ENCODE peak calls at places on chromosomes 4 and X, in nine cellular contexts. H is endodermal cell, P is heart right ventricle, I is GM23338, U is endothelial cell of umbilical vein, E is uterus, R is tibial artery, X is cardiac muscle cell, W is pancreas. L is an unnamed sample.

GRCh38 chr4:8577972-8578371 is 2.2 kb upstream of the GPR78 start:
- DNase-seq in R (no peak), H (peak; percentile 65), W (no peak), I (no peak), U (no peak), E (no peak), P (no peak), X (no peak), L (no peak)

GRCh38 chr4:69546121-69546520 is 50.4 kb upstream of the UGT2B4 start:
- DNase-seq in R (no peak), W (no peak), X (no peak), H (no peak), E (no peak), I (no peak), U (no peak), P (no peak), L (no peak)

GRCh38 chrX:34879361-34879760 is 63.2 kb upstream of the FAM47B start:
- DNase-seq in E (no peak), R (no peak), X (no peak), U (peak; percentile 1), I (no peak), P (no peak), W (no peak), H (no peak), L (no peak)

GRCh38 chr4:149980941-149981340 is 97.3 kb upstream of the DCLK2 start:
- DNase-seq in H (peak; percentile 78), E (peak; percentile 27), U (peak; percentile 75), I (peak; percentile 59), R (peak; percentile 25), W (peak; percentile 19), P (peak; percentile 61), X (peak; percentile 61), L (no peak)

GRCh38 chrX:103678199-103678993 is 8.1 kb downstream of the MORF4L2 start:
- DNase-seq in R (no peak), U (no peak), E (no peak), X (no peak), H (no peak), P (no peak), W (no peak), I (no peak), L (no peak)

GRCh38 chrX:70016513-70016912 is 33.2 kb downstream of the AWAT2 start:
- DNase-seq in W (no peak), U (no peak), X (no peak), I (no peak), R (no peak), P (no peak), H (no peak), E (no peak), L (no peak)

GRCh38 chrX:455199-455598 is 68.5 kb upstream of the PPP2R3B start:
- DNase-seq in U (no peak), R (no peak), E (no peak), W (no peak), P (no peak), X (no peak), I (no peak), H (no peak), L (no peak)

GRCh38 chr4:88689877-88690276 is 7.8 kb downstream of the NAP1L5 start:
- DNase-seq in E (no peak), X (no peak), U (peak; percentile 5), P (no peak), R (no peak), I (no peak), W (no peak), H (no peak), L (no peak)

GRCh38 chrX:77415161-77415560 is 32.0 kb upstream of the FGF16 start:
- DNase-seq in E (no peak), U (no peak), X (no peak), P (no peak), H (peak; percentile 53), W (no peak), R (no peak), I (peak; percentile 24), L (no peak)

GRCh38 chr4:98352403-98352802 is 91.2 kb downstream of the RAP1GDS1 start:
- DNase-seq in X (no peak), I (no peak), R (no peak), U (peak; percentile 77), W (no peak), P (no peak), H (no peak), E (no peak), L (no peak)

GRCh38 chrX:100935767-100936166 is 7.0 kb upstream of the XKRX start:
- DNase-seq in R (no peak), P (no peak), W (no peak), H (no peak), I (no peak), U (no peak), X (no peak), E (no peak), L (no peak)

GRCh38 chr4:7403001-7403400 is 31.7 kb downstream of the PSAPL1 start:
- DNase-seq in P (peak; percentile 27), H (peak; percentile 20), W (peak; percentile 5), X (no peak), R (peak; percentile 14), I (no peak), U (no peak), E (no peak), L (no peak)

GRCh38 chrX:1222511-1223252 is 10.2 kb upstream of the CRLF2 start:
- DNase-seq in E (no peak), P (no peak), W (no peak), I (no peak), H (no peak), X (no peak), R (no peak), U (no peak), L (no peak)

GRCh38 chrX:41236629-41237028 is 97.3 kb upstream of the DDX3X start:
- DNase-seq in X (no peak), R (no peak), U (no peak), E (no peak), P (no peak), H (no peak), W (no peak), I (no peak), L (no peak)

GRCh38 chr4:17166954-17167353 is 268.5 kb upstream of the LDB2 start:
- DNase-seq in W (no peak), E (peak; percentile 40), X (no peak), U (peak; percentile 5), R (peak; percentile 25), I (no peak), H (no peak), P (peak; percentile 65), L (no peak)

GRCh38 chr4:14792702-14793227 is 209.5 kb upstream of the CPEB2 start:
- DNase-seq in I (no peak), X (no peak), W (no peak), E (no peak), P (no peak), U (no peak), R (no peak), H (no peak), L (no peak)
- TF ChIP-seq CTCF in I (no peak), X (no peak), W (no peak), E (no peak), P (no peak), U (no peak), R (no peak), H (no peak), L (no peak)

GRCh38 chr4:105933083-105933482 is 37.8 kb downstream of the NPNT start:
- DNase-seq in X (no peak), E (no peak), P (no peak), U (no peak), H (no peak), R (no peak), I (no peak), W (no peak), L (no peak)

GRCh38 chr4:105937759-105938158 is 42.5 kb downstream of the NPNT start:
- DNase-seq in X (no peak), R (no peak), E (no peak), I (no peak), H (no peak), U (no peak), P (no peak), W (no peak), L (no peak)

GRCh38 chr4:105934381-105934780 is 39.1 kb downstream of the NPNT start:
- DNase-seq in E (no peak), H (no peak), X (no peak), I (no peak), U (no peak), W (no peak), R (no peak), P (no peak), L (no peak)

DNA sequence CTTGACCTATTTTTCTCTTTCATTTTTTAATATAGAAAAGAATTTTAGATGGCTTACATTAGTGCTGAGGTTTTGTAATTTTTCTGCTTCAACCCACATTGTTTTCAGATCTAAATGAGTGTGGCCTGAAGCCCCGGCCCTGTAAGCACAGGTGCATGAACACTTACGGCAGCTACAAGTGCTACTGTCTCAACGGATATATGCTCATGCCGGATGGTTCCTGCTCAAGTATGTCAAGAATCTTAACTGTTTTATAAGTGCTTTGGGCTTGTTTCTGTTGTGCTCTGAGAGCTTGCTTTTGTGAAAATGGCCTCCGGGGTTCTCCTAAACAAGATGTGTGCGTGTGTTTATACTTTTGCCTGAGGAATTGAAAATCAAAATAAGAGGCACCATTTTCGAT is 41.6 kb downstream of the NPNT start:
- DNase-seq in E (no peak), R (no peak), U (no peak), X (peak; percentile 53), H (no peak), I (peak; percentile 70), P (no peak), W (no peak), L (no peak)
- H3K36me3 ChIP-seq in E (no peaks in the 10 kb centered on the region), R (peaks cover 26% of the 10 kb centered on the region), U (no peaks in the 10 kb centered on the region), X (no peaks in the 10 kb centered on the region), H (no peaks in the 10 kb centered on the region), I (no peaks in the 10 kb centered on the region), P (no peaks in the 10 kb centered on the region), W (peaks cover 6% of the 10 kb centered on the region), L (peaks cover 17% of the 10 kb centered on the region)

DNA sequence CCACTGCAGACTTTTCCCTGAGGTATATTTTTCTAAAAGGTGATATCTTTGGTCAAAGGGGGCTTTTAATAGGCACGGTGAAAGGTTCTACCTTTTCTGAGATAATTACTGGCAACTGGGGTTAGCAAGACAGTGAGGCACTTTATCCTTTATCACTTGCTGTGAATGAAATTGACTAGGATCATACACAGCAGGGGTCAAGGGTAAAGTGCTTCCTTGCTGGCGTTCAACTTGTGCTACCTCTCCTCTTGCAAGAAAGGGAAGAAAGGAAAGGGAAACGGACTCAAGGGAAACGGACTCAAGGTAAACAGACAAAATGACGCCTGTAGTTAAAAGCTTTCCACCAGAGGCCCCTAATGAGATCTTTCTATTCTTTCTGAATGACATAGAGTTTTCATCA is 78.6 kb upstream of the RAPGEF2 start:
- DNase-seq in E (no peak), P (no peak), X (no peak), H (peak; percentile 71), R (no peak), I (peak; percentile 71), W (no peak), U (peak; percentile 32), L (no peak)
- H3K27ac ChIP-seq in E (no peak overlapping the region), P (no peak overlapping the region), X (peak overlapping the region; percentile 1), H (no peak overlapping the region), R (no peak overlapping the region), I (peak overlapping the region; percentile 60), W (no peak overlapping the region), U (no peak overlapping the region), L (no peak overlapping the region)

GRCh38 chrX:95760356-95760755 is 924.3 kb upstream of the DIAPH2 start:
- DNase-seq in U (no peak), P (no peak), W (no peak), X (no peak), I (no peak), H (no peak), R (no peak), E (no peak), L (no peak)

GRCh38 chrX:95764972-95765451 is 919.6 kb upstream of the DIAPH2 start:
- DNase-seq in E (no peak), U (peak; percentile 49), R (no peak), X (peak; percentile 75), I (peak; percentile 68), W (no peak), P (peak; percentile 2), H (peak; percentile 70), L (no peak)

GRCh38 chrX:95762716-95763115 is 921.9 kb upstream of the DIAPH2 start:
- DNase-seq in E (no peak), R (no peak), I (peak; percentile 48), W (no peak), X (peak; percentile 46), P (no peak), H (no peak), U (no peak), L (no peak)
- TF ChIP-seq CTCF in E (no peak), R (no peak), I (peak; percentile 48), W (no peak), X (no peak), P (peak; percentile 8), H (peak; percentile 77), U (no peak), L (no peak)